ENCODE peak calls at places on chromosomes 11 and 22, in seven cellular contexts. T is GM12878, P is GM23338, M is A549, L is K562, W is HCT116, B is HepG2. Y is an unnamed sample.

GRCh38 chr11:73171762-73172161 is 29.6 kb upstream of the FCHSD2 start:
- DNase-seq in T (no peak), P (no peak), M (no peak), L (no peak), W (no peak), B (no peak), Y (no peak)

GRCh38 chr22:38450234-38450797 is 4.7 kb downstream of the KCNJ4 start:
- DNase-seq in T (no peak), P (no peak), M (no peak), L (no peak), W (no peak), B (no peak), Y (no peak)

GRCh38 chr11:118533769-118534729 is 3.1 kb downstream of the TMEM25 start:
- DNase-seq in T (no peak), P (no peak), M (no peak), L (peak; percentile 34), W (no peak), B (peak; percentile 45), Y (no peak)

GRCh38 chr11:45856044-45856468 is 8.8 kb downstream of the CRY2 start:
- DNase-seq in T (no peak), P (no peak), M (no peak), L (no peak), W (no peak), B (no peak), Y (no peak)

GRCh38 chr11:22192289-22192641 is 620 bp upstream of the ANO5 start:
- DNase-seq in T (no peak), P (peak; percentile 84), M (peak; percentile 60), L (peak; percentile 21), W (no peak), B (peak; percentile 12), Y (no peak)

GRCh38 chr11:72141066-72141465 is 5.5 kb downstream of the FOLR3 start:
- DNase-seq in T (no peak), P (no peak), M (peak; percentile 31), L (no peak), W (no peak), B (no peak), Y (no peak)

GRCh38 chr22:35376728-35377472 is 4.0 kb upstream of the HMOX1 start:
- DNase-seq in T (peak; percentile 87), P (peak; percentile 100), M (peak; percentile 96), L (peak; percentile 95), W (peak; percentile 83), B (peak; percentile 92), Y (peak; percentile 96)

GRCh38 chr11:45678962-45679361 is 13.5 kb upstream of the CHST1 start:
- DNase-seq in T (no peak), P (no peak), M (no peak), L (peak; percentile 16), W (no peak), B (no peak), Y (no peak)

GRCh38 chr11:20110908-20111669 is 49.2 kb downstream of the DBX1 start:
- DNase-seq in T (peak; percentile 8), P (peak; percentile 93), M (peak; percentile 85), L (peak; percentile 84), W (peak; percentile 72), B (peak; percentile 70), Y (peak; percentile 37)

GRCh38 chr22:46861968-46862367 is 99.5 kb downstream of the TBC1D22A start:
- DNase-seq in T (no peak), P (no peak), M (no peak), L (no peak), W (no peak), B (no peak), Y (no peak)

GRCh38 chr11:60988658-60989057 is 17.2 kb downstream of the CD6 start:
- DNase-seq in T (no peak), P (no peak), M (no peak), L (no peak), W (no peak), B (no peak), Y (no peak)

GRCh38 chr11:35235944-35236666 is 97.1 kb downstream of the CD44 start:
- DNase-seq in T (no peak), P (no peak), M (peak; percentile 54), L (no peak), W (peak; percentile 61), B (no peak), Y (no peak)

GRCh38 chr22:24338701-24339451 is 68.2 kb downstream of the SPECC1L start:
- DNase-seq in T (no peak), P (peak; percentile 35), M (no peak), L (no peak), W (no peak), B (no peak), Y (no peak)

GRCh38 chr22:48894064-48894671 is 933.5 kb downstream of the BRD1 start:
- DNase-seq in T (no peak), P (no peak), M (no peak), L (peak; percentile 8), W (no peak), B (no peak), Y (peak; percentile 21)

DNA sequence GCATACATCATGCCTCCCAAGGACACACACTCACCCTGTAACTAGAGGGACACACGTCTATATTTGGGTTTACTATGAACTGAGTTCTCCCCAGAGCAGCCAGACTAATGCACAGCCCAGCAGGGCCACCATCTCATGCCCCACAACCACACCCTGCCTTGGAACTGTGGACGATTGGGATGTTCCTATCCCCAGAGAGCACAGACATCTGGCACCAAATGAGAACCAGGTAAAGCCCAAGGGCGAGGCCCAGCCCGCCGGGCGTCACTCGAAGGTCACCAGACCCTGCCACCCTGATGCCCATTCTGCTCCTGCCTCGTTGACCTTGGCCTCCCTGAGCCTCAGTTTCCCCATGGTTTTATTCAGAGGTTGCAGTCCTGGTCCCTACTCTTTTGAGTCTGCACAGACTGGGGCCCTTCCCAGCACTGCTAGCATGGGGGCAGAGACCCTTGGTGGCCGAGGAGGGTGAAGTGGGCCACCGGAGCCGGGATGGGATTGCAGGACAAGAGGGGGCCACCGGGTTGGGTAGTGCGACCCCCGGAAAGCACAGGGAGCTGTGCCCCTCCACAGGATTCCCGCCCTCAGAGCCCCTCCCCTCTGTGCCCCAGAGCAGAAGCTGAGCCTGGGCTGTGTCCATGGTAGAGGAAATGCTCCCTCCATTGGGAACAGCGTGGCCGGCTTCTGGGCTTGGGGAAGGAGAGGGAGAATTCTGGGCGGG is 56.8 kb downstream of the IGLL5 start:
- DNase-seq in T (no peak), P (peak; percentile 14), M (no peak), L (no peak), W (no peak), B (no peak), Y (no peak)
- TF ChIP-seq REST in T (no peak), P (no peak), M (no peak), L (no peak), W (no peak), B (no peak), Y (no peak)

GRCh38 chr11:102172127-102172848 is 62.0 kb downstream of the YAP1 start:
- DNase-seq in T (no peak), P (no peak), M (no peak), L (no peak), W (no peak), B (no peak), Y (no peak)
- TF ChIP-seq REST in T (no peak), P (no peak), M (no peak), L (no peak), W (no peak), B (no peak), Y (no peak)

GRCh38 chr11:43943357-43943930 is 1.0 kb downstream of the C11orf96 start:
- DNase-seq in T (no peak), P (no peak), M (no peak), L (peak; percentile 20), W (no peak), B (no peak), Y (no peak)

GRCh38 chr11:43943931-43944751 is 1.7 kb downstream of the C11orf96 start:
- DNase-seq in T (no peak), P (peak; percentile 43), M (no peak), L (peak; percentile 21), W (no peak), B (no peak), Y (no peak)

GRCh38 chr11:43941257-43941879 is 1.1 kb upstream of the C11orf96 start:
- DNase-seq in T (no peak), P (no peak), M (no peak), L (peak; percentile 25), W (no peak), B (no peak), Y (no peak)

GRCh38 chr11:43944761-43945311 is 2.4 kb downstream of the C11orf96 start:
- DNase-seq in T (no peak), P (peak; percentile 78), M (peak; percentile 60), L (peak; percentile 81), W (no peak), B (peak; percentile 19), Y (no peak)

DNA sequence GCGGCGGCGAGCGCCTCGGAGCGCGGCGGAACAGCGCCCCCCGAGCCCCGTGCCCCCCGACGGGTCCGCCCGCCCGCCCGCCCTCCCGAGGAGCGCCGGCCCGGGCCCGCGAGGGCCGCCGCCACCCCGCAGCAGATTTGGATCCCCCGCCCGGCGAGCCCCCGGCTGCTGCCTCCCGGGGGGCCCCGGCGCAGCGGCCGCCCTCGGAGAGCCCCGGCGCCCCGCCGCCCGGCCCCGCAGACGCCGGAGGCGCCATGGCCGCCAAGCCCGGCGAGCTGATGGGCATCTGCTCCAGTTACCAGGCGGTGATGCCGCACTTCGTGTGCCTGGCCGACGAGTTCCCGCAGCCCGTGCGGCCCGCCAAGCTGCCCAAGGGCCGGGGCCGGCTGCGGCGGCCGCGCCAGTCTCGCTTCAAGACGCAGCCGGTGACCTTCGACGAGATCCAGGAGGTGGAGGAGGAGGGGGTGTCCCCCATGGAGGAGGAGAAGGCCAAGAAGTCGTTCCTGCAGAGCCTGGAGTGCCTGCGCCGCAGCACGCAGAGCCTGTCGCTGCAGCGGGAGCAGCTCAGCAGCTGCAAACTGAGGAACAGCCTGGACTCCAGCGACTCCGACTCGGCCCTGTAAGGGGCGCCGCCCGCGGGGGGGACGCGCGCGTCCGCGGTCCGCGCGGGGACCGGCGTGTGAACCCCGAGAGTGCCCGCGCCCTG is 367 bp downstream of the C11orf96 start:
- DNase-seq in T (no peak), P (peak; percentile 48), M (peak; percentile 46), L (peak; percentile 51), W (no peak), B (no peak), Y (no peak)
- TF ChIP-seq REST in T (no peak), P (no peak), M (no peak), L (no peak), W (no peak), B (no peak), Y (no peak)

DNA sequence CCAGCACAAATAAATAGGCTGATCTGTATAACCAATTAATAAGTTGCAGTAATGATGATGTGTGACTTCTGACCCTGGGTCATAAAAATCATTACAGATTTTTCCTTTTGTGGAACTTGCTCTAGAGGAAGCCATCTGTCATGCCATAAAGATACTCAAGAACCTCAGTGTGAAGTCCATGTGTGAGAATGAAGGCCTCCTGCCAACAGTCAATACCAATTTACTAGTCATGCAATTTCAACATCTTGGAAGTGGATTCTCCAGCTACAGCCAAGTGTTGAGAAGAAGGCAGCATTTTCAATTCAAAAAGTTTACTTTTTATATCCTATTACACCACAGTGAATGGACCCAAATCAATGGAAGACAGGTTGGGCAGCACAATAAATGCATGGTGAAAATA is 435.7 kb upstream of the LRRC4C start:
- DNase-seq in T (no peak), P (no peak), M (no peak), L (no peak), W (no peak), B (no peak), Y (no peak)
- TF ChIP-seq REST in T (no peak), P (no peak), M (no peak), L (no peak), W (no peak), B (no peak), Y (no peak)